ENCODE peak calls at places on chromosomes 16 and 17, in nine cellular contexts. I is activated naive CD8-positive, alpha-beta T cell treated with anti-CD3 and anti-CD28 coated beads, Interleukin-2, amount 50 U/mL, for 24 hours; J is GM20000; R is Peyer's patch; U is EL; Q is effector memory CD8-positive, alpha-beta T cell; B is dorsolateral prefrontal cortex; O is T-helper 17 cell; T is myocyte. W is an unnamed sample.

GRCh38 chr17:44930667-44931066 is 15.4 kb upstream of the GFAP start:
- DNase-seq in I (no peak), R (no peak), U (no peak), J (no peak), T (no peak), O (no peak), Q (no peak), B (no peak), W (no peak)

GRCh38 chr16:72877374-72878028 is 170.4 kb downstream of the ZFHX3 start:
- DNase-seq in Q (no peak), I (no peak), J (no peak), O (no peak), B (no peak), T (peak; percentile 67), R (no peak), U (peak; percentile 96), W (peak; percentile 93)

GRCh38 chr17:73188011-73188410 is 4.8 kb upstream of the COG1 start:
- DNase-seq in J (no peak), R (no peak), U (no peak), I (no peak), O (no peak), Q (no peak), T (no peak), B (no peak), W (no peak)

GRCh38 chr17:28398280-28398981 is 7.6 kb downstream of the SLC46A1 start:
- DNase-seq in O (no peak), I (no peak), R (peak; percentile 54), B (no peak), T (peak; percentile 42), Q (no peak), J (no peak), U (peak; percentile 60), W (no peak)

GRCh38 chr17:17179371-17179827 is 26.7 kb downstream of the PLD6 start:
- DNase-seq in T (no peak), R (no peak), I (no peak), O (no peak), Q (no peak), B (no peak), U (no peak), J (peak; percentile 78), W (no peak)

GRCh38 chr17:40500190-40500589 is 1.2 kb downstream of the TNS4 start:
- DNase-seq in Q (no peak), O (no peak), I (no peak), U (no peak), J (no peak), B (no peak), T (no peak), R (no peak), W (no peak)

GRCh38 chr17:373616-374225 is 21.1 kb upstream of the RPH3AL start:
- DNase-seq in Q (no peak), B (no peak), O (no peak), I (no peak), J (no peak), R (peak; percentile 50), T (no peak), U (no peak), W (no peak)

GRCh38 chr16:2205104-2205966 is at the start of gene MLST8:
- DNase-seq in B (peak; percentile 84), U (peak; percentile 80), Q (peak; percentile 91), O (peak; percentile 93), I (peak; percentile 90), T (peak; percentile 84), R (peak; percentile 93), J (peak; percentile 99), W (peak; percentile 95)

GRCh38 chr16:11510178-11510973 is 76.3 kb downstream of the LITAF start:
- DNase-seq in I (no peak), B (no peak), O (no peak), U (no peak), J (no peak), T (peak; percentile 28), Q (no peak), R (no peak), W (no peak)

GRCh38 chr16:54026456-54026855 is 260.1 kb downstream of the IRX3 start:
- DNase-seq in T (no peak), Q (no peak), I (no peak), B (no peak), R (no peak), O (no peak), U (peak; percentile 23), J (no peak), W (no peak)

GRCh38 chr17:40618754-40619625 is 28.6 kb downstream of the SMARCE1 start:
- DNase-seq in I (no peak), T (no peak), U (no peak), B (no peak), R (no peak), J (no peak), O (no peak), Q (no peak), W (no peak)

W was measured in HTR-8/SVneo.